ENCODE peak calls at places on chromosomes 3 and 15, in seven cellular contexts. One of them, this sample, is unnamed.

GRCh38 chr3:132464066-132464465 is 46.8 kb downstream of the DNAJC13 start:
- DNase-seq in heart right ventricle: no peak
- DNase-seq in adrenal gland: no peak
- DNase-seq in naive thymus-derived CD8-positive, alpha-beta T cell: no peak
- DNase-seq in GM12891: no peak
- DNase-seq in germinal center: no peak
- DNase-seq in ACHN: no peak
- DNase-seq in this sample: no peak

GRCh38 chr15:33160581-33161165 is 33.8 kb downstream of the FMN1 start:
- DNase-seq in heart right ventricle: no peak
- DNase-seq in adrenal gland: no peak
- DNase-seq in naive thymus-derived CD8-positive, alpha-beta T cell: no peak
- DNase-seq in GM12891: no peak
- DNase-seq in germinal center: no peak
- DNase-seq in ACHN: no peak
- DNase-seq in this sample: no peak

GRCh38 chr3:60810876-60811275 is 440.4 kb downstream of the FHIT start:
- DNase-seq in heart right ventricle: no peak
- DNase-seq in adrenal gland: no peak
- DNase-seq in naive thymus-derived CD8-positive, alpha-beta T cell: no peak
- DNase-seq in GM12891: no peak
- DNase-seq in germinal center: no peak
- DNase-seq in ACHN: no peak
- DNase-seq in this sample: no peak

GRCh38 chr3:184235381-184236032 is 6.1 kb downstream of the VWA5B2 start:
- DNase-seq in heart right ventricle: no peak
- DNase-seq in adrenal gland: no peak
- DNase-seq in naive thymus-derived CD8-positive, alpha-beta T cell: no peak
- DNase-seq in GM12891: no peak
- DNase-seq in germinal center: no peak
- DNase-seq in ACHN: no peak
- DNase-seq in this sample: no peak

GRCh38 chr3:38507120-38507519 is 11.0 kb downstream of the EXOG start:
- DNase-seq in heart right ventricle: no peak
- DNase-seq in adrenal gland: no peak
- DNase-seq in naive thymus-derived CD8-positive, alpha-beta T cell: no peak
- DNase-seq in GM12891: no peak
- DNase-seq in germinal center: no peak
- DNase-seq in ACHN: no peak
- DNase-seq in this sample: no peak

GRCh38 chr3:16478516-16478915 is 35.0 kb downstream of the RFTN1 start:
- DNase-seq in heart right ventricle: no peak
- DNase-seq in adrenal gland: no peak
- DNase-seq in naive thymus-derived CD8-positive, alpha-beta T cell: no peak
- DNase-seq in GM12891: no peak
- DNase-seq in germinal center: no peak
- DNase-seq in ACHN: no peak
- DNase-seq in this sample: no peak

GRCh38 chr3:9340450-9341009 is 22.3 kb upstream of the THUMPD3 start:
- DNase-seq in heart right ventricle: no peak
- DNase-seq in adrenal gland: no peak
- DNase-seq in naive thymus-derived CD8-positive, alpha-beta T cell: no peak
- DNase-seq in GM12891: no peak
- DNase-seq in germinal center: no peak
- DNase-seq in ACHN: peak; percentile 65
- DNase-seq in this sample: no peak

GRCh38 chr15:40354408-40355171 is 3.4 kb upstream of the DISP2 start:
- DNase-seq in heart right ventricle: no peak
- DNase-seq in adrenal gland: no peak
- DNase-seq in naive thymus-derived CD8-positive, alpha-beta T cell: no peak
- DNase-seq in GM12891: no peak
- DNase-seq in germinal center: no peak
- DNase-seq in ACHN: peak; percentile 44
- DNase-seq in this sample: no peak

GRCh38 chr3:27907929-27908328 is 185.8 kb upstream of the EOMES start:
- DNase-seq in heart right ventricle: no peak
- DNase-seq in adrenal gland: no peak
- DNase-seq in naive thymus-derived CD8-positive, alpha-beta T cell: no peak
- DNase-seq in GM12891: no peak
- DNase-seq in germinal center: no peak
- DNase-seq in ACHN: no peak
- DNase-seq in this sample: no peak

GRCh38 chr3:179432021-179432420 is 19.2 kb downstream of the GNB4 start:
- DNase-seq in heart right ventricle: no peak
- DNase-seq in adrenal gland: peak; percentile 38
- DNase-seq in naive thymus-derived CD8-positive, alpha-beta T cell: no peak
- DNase-seq in GM12891: no peak
- DNase-seq in germinal center: no peak
- DNase-seq in ACHN: no peak
- DNase-seq in this sample: no peak

GRCh38 chr15:91853968-91854943 is 748 bp downstream of the SLCO3A1 start:
- DNase-seq in heart right ventricle: peak; percentile 64
- DNase-seq in adrenal gland: peak; percentile 57
- DNase-seq in naive thymus-derived CD8-positive, alpha-beta T cell: peak; percentile 18
- DNase-seq in GM12891: no peak
- DNase-seq in germinal center: peak; percentile 58
- DNase-seq in ACHN: peak; percentile 40
- DNase-seq in this sample: peak; percentile 30

GRCh38 chr3:171552525-171552924 is 92.3 kb upstream of the TNIK start:
- DNase-seq in heart right ventricle: no peak
- DNase-seq in adrenal gland: no peak
- DNase-seq in naive thymus-derived CD8-positive, alpha-beta T cell: no peak
- DNase-seq in GM12891: no peak
- DNase-seq in germinal center: no peak
- DNase-seq in ACHN: no peak
- DNase-seq in this sample: no peak

GRCh38 chr3:170180107-170180951 is 1.2 kb downstream of the PHC3 start:
- DNase-seq in heart right ventricle: no peak
- DNase-seq in adrenal gland: no peak
- DNase-seq in naive thymus-derived CD8-positive, alpha-beta T cell: no peak
- DNase-seq in GM12891: no peak
- DNase-seq in germinal center: peak; percentile 20
- DNase-seq in ACHN: peak; percentile 25
- DNase-seq in this sample: no peak

GRCh38 chr3:85933326-85933725 is 974.5 kb downstream of the CADM2 start:
- DNase-seq in heart right ventricle: no peak
- DNase-seq in adrenal gland: no peak
- DNase-seq in naive thymus-derived CD8-positive, alpha-beta T cell: no peak
- DNase-seq in GM12891: no peak
- DNase-seq in germinal center: no peak
- DNase-seq in ACHN: no peak
- DNase-seq in this sample: no peak

GRCh38 chr15:40106203-40107161 is 2.2 kb downstream of the BMF start:
- DNase-seq in heart right ventricle: peak; percentile 57
- DNase-seq in adrenal gland: peak; percentile 76
- DNase-seq in naive thymus-derived CD8-positive, alpha-beta T cell: no peak
- DNase-seq in GM12891: no peak
- DNase-seq in germinal center: peak; percentile 72
- DNase-seq in ACHN: no peak
- DNase-seq in this sample: no peak

GRCh38 chr3:117786339-117786738 is 1076.8 kb downstream of the TUSC7 start:
- DNase-seq in heart right ventricle: no peak
- DNase-seq in adrenal gland: no peak
- DNase-seq in naive thymus-derived CD8-positive, alpha-beta T cell: no peak
- DNase-seq in GM12891: no peak
- DNase-seq in germinal center: no peak
- DNase-seq in ACHN: no peak
- DNase-seq in this sample: no peak

GRCh38 chr3:111807826-111808225 is 51.2 kb upstream of the PHLDB2 start:
- DNase-seq in heart right ventricle: no peak
- DNase-seq in adrenal gland: no peak
- DNase-seq in naive thymus-derived CD8-positive, alpha-beta T cell: no peak
- DNase-seq in GM12891: no peak
- DNase-seq in germinal center: no peak
- DNase-seq in ACHN: peak; percentile 32
- DNase-seq in this sample: no peak

GRCh38 chr15:81813215-81813614 is 232.6 kb downstream of the MEX3B start:
- DNase-seq in heart right ventricle: no peak
- DNase-seq in adrenal gland: no peak
- DNase-seq in naive thymus-derived CD8-positive, alpha-beta T cell: no peak
- DNase-seq in GM12891: no peak
- DNase-seq in germinal center: no peak
- DNase-seq in ACHN: peak; percentile 8
- DNase-seq in this sample: no peak

GRCh38 chr15:28978011-28978378 is 92.2 kb downstream of the APBA2 start:
- DNase-seq in heart right ventricle: no peak
- DNase-seq in adrenal gland: no peak
- DNase-seq in naive thymus-derived CD8-positive, alpha-beta T cell: no peak
- DNase-seq in GM12891: no peak
- DNase-seq in germinal center: no peak
- DNase-seq in ACHN: no peak
- DNase-seq in this sample: no peak

GRCh38 chr15:74433592-74434259 is at the start of gene SEMA7A:
- DNase-seq in heart right ventricle: peak; percentile 84
- DNase-seq in adrenal gland: peak; percentile 82
- DNase-seq in naive thymus-derived CD8-positive, alpha-beta T cell: peak; percentile 69
- DNase-seq in GM12891: peak; percentile 97
- DNase-seq in germinal center: peak; percentile 95
- DNase-seq in ACHN: peak; percentile 74
- DNase-seq in this sample: peak; percentile 48

GRCh38 chr15:89781055-89781454 is 4.9 kb downstream of the MESP2 start:
- DNase-seq in heart right ventricle: no peak
- DNase-seq in adrenal gland: no peak
- DNase-seq in naive thymus-derived CD8-positive, alpha-beta T cell: no peak
- DNase-seq in GM12891: no peak
- DNase-seq in germinal center: no peak
- DNase-seq in ACHN: no peak
- DNase-seq in this sample: no peak

GRCh38 chr3:101825904-101826445 is 23.3 kb upstream of the NFKBIZ start:
- DNase-seq in heart right ventricle: no peak
- DNase-seq in adrenal gland: no peak
- DNase-seq in naive thymus-derived CD8-positive, alpha-beta T cell: no peak
- DNase-seq in GM12891: no peak
- DNase-seq in germinal center: no peak
- DNase-seq in ACHN: no peak
- DNase-seq in this sample: no peak

GRCh38 chr3:98985406-98985805 is 83.9 kb upstream of the DCBLD2 start:
- DNase-seq in heart right ventricle: no peak
- DNase-seq in adrenal gland: no peak
- DNase-seq in naive thymus-derived CD8-positive, alpha-beta T cell: no peak
- DNase-seq in GM12891: no peak
- DNase-seq in germinal center: no peak
- DNase-seq in ACHN: peak; percentile 10
- DNase-seq in this sample: no peak